ENCODE peak calls at places on chromosomes 2 and 18, in four cellular contexts. B is bronchial epithelial cell, N is fibroblast of the aortic adventitia, D is fibroblast of pulmonary artery. Q is an unnamed sample.
A peak's percentile ranks its signal among the peaks of the same experiment; 100 is the strongest.

GRCh38 chr2:178204987-178205386 is 10.7 kb downstream of the OSBPL6 start:
- DNase-seq in D (no peak), B (no peak), N (no peak), Q (no peak)

GRCh38 chr2:96700086-96700485 is 39.8 kb downstream of the LMAN2L start:
- DNase-seq in B (no peak), N (no peak), D (no peak), Q (no peak)

GRCh38 chr2:227052879-227053278 is 111.1 kb downstream of the COL4A4 start:
- DNase-seq in D (no peak), B (no peak), N (no peak), Q (no peak)

GRCh38 chr2:110748489-110748867 is 16.1 kb downstream of the ACOXL start:
- DNase-seq in B (peak; percentile 12), N (no peak), D (no peak), Q (no peak)

GRCh38 chr2:71417300-71418202 is 35.8 kb upstream of the DYSF start:
- DNase-seq in D (no peak), N (no peak), B (peak; percentile 53), Q (no peak)

GRCh38 chr2:171811229-171811628 is 82.8 kb downstream of the SLC25A12 start:
- DNase-seq in D (peak; percentile 65), N (peak; percentile 67), B (peak; percentile 65), Q (peak; percentile 44)

GRCh38 chr2:16320716-16321115 is 344.9 kb downstream of the CYRIA start:
- DNase-seq in N (no peak), B (no peak), D (no peak), Q (no peak)

GRCh38 chr2:239380831-239381708 is 19.8 kb downstream of the HDAC4 start:
- DNase-seq in D (no peak), B (no peak), N (no peak), Q (no peak)

GRCh38 chr2:9774266-9774665 is 69.0 kb upstream of the TAF1B start:
- DNase-seq in B (no peak), N (no peak), D (no peak), Q (no peak)

GRCh38 chr2:109331081-109331480 is 202.1 kb downstream of the SH3RF3 start:
- DNase-seq in B (no peak), N (peak; percentile 58), D (no peak), Q (no peak)

GRCh38 chr2:6863792-6864191 is 1.9 kb downstream of the CMPK2 start:
- DNase-seq in D (no peak), N (no peak), B (no peak), Q (no peak)

GRCh38 chr2:171523969-171524401 is 1.7 kb downstream of the CYBRD1 start:
- DNase-seq in B (peak; percentile 80), D (peak; percentile 54), N (peak; percentile 73), Q (peak; percentile 75)

GRCh38 chr2:134406311-134406710 is 152.4 kb downstream of the MGAT5 start:
- DNase-seq in D (no peak), B (peak; percentile 96), N (no peak), Q (no peak)
- H3K4me3 ChIP-seq in D (no peak overlapping the region), B (no peak overlapping the region), N (no peak overlapping the region), Q (no peak overlapping the region)

DNA sequence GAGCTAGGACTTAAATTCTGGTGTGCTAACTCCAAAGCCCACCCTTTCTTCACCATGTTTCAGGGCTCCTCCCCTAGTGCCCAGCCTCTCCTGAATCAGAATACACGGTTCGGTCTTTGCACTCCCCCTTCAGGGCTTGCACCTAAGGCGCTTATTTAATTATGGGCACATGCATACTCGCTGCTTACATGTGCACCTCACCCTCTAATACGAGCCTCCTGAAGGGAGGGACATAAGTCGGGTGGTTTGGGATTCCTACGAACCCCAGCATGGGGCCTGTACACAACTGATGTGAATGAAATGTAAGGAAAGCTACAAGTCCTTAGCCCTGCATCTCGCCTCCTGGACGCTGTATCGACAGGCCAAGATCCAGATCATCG is 435 bp downstream of the IFT172 start:
- DNase-seq in D (peak; percentile 33), B (no peak), N (peak; percentile 38), Q (peak; percentile 16)
- TF ChIP-seq CTCF in D (no peak), B (no peak), N (peak; percentile 13), Q (peak; percentile 23)

GRCh38 chr2:237732790-237733349 is 65.7 kb upstream of the RBM44 start:
- DNase-seq in N (no peak), D (no peak), B (no peak), Q (no peak)
- H3K4me3 ChIP-seq in N (no peak overlapping the region), D (no peak overlapping the region), B (no peak overlapping the region), Q (no peak overlapping the region)

GRCh38 chr18:3596324-3597158 is 146.6 kb downstream of the TGIF1 start:
- DNase-seq in N (no peak), D (peak; percentile 52), B (peak; percentile 44), Q (no peak)
- TF ChIP-seq CTCF in N (no peak), D (peak; percentile 8), B (peak; percentile 35), Q (peak; percentile 2)

GRCh38 chr2:219511547-219512325 is 2.5 kb upstream of the ASIC4 start:
- DNase-seq in B (no peak), N (no peak), D (no peak), Q (no peak)

GRCh38 chr2:219512524-219513216 is 1.6 kb upstream of the ASIC4 start:
- DNase-seq in D (no peak), N (no peak), B (no peak), Q (no peak)

GRCh38 chr2:219509780-219510511 is 4.3 kb upstream of the ASIC4 start:
- DNase-seq in B (peak; percentile 35), D (peak; percentile 50), N (peak; percentile 52), Q (peak; percentile 33)

GRCh38 chr2:219508933-219509779 is 5.1 kb upstream of the ASIC4 start:
- DNase-seq in N (no peak), D (no peak), B (no peak), Q (no peak)

GRCh38 chr2:219510512-219511135 is 3.7 kb upstream of the ASIC4 start:
- DNase-seq in D (no peak), B (no peak), N (no peak), Q (no peak)
- H3K4me3 ChIP-seq in D (no peak overlapping the region), B (no peak overlapping the region), N (no peak overlapping the region), Q (no peak overlapping the region)

DNA sequence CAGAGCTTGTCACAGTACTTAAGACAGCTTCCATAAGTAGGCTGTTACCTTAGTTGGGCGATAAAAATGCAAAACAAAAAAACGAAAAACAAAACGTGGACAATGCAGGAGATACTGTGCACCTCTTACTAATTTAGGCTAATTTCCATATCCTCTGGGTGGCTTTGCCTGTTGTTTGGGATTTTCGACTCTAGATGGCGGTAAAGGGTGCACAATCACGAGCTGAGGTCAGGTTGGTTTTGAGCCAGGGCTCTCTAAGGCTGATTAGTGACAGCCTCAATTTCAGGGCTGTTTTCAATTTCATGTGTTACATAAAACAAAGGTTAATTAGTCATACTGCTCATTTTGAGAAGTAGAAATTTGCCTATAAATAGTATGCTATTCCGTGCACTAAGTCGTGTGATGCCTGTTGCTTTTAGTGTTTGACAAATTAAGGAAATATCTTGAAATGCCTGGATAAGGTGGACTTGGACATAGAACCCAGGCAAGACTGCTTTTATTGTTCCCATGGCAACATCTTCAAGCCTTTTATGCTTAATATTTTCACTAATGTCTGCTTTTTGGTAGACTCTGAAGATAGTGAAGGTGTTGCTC is 493.1 kb downstream of the SOCS6 start:
- DNase-seq in N (peak; percentile 60), D (peak; percentile 60), B (peak; percentile 15), Q (no peak)
- TF ChIP-seq CTCF in N (peak; percentile 79), D (peak; percentile 81), B (peak; percentile 32), Q (peak; percentile 45)

GRCh38 chr18:76416935-76417334 is 78.1 kb downstream of the ZNF516 start:
- DNase-seq in D (peak; percentile 66), B (no peak), N (peak; percentile 57), Q (peak; percentile 86)
- H3K4me3 ChIP-seq in D (no peak overlapping the region), B (no peak overlapping the region), N (no peak overlapping the region), Q (peak overlapping the region; percentile 48)

GRCh38 chr18:46264255-46264654 is 160.1 kb downstream of the HAUS1 start:
- DNase-seq in N (no peak), D (peak; percentile 84), B (peak; percentile 37), Q (peak; percentile 34)
- TF ChIP-seq CTCF in N (no peak), D (no peak), B (peak; percentile 0), Q (no peak)

DNA sequence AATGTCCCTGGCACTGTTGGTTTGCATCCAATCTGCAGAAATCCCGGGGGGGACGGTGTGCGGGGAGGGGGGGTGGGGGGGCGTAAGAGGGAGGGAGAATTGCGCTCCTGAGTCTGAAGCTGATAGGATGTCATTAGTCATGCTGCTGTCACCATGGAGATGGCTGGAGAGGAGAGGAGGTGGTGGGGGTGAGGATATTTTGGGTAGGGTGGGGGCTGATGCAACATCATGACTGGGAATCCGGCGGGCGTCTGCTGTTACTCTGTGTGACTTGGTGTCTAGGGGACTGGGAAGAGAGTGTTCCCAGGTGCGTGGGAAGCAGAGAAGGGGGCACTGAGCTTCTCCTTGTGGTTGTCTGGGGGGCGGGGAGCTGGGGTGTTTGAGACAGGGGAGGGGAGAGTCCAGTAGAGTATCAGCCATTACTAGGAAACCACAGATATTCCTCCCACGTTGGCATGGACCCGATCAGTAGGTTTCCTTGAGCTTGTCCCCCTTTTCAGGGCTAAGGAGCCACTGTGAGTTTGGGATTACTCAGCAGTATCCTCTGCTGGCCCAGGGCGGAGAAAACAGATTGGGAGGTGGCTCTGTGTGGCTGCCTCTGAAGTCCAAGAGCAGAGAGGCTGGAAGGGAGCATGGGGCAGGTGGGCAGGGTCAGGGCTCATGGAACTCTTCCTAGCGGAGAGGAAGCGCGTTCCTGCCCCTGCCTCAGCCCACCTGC is 18.9 kb downstream of the TET3 start:
- DNase-seq in B (peak; percentile 69), D (peak; percentile 70), N (peak; percentile 84), Q (peak; percentile 84)
- H3K4me3 ChIP-seq in B (peak overlapping the region; percentile 42), D (peak overlapping the region; percentile 61), N (peak overlapping the region; percentile 83), Q (peak overlapping the region; percentile 86)

Q was measured in AG10803.